ENCODE peak calls at places on chromosome 6, in five cellular contexts. Z, V, J, C and W are unnamed samples.

GRCh38 chr6:128554302-128554701 is 33.9 kb upstream of the PTPRK start:
- DNase-seq in J (peak; percentile 35), V (peak; percentile 15), C (no peak), Z (no peak), W (no peak)

GRCh38 chr6:100721256-100721655 is 159.9 kb downstream of the ASCC3 start:
- DNase-seq in V (no peak), C (no peak), J (no peak), Z (no peak), W (no peak)

GRCh38 chr6:3865463-3865862 is 16.3 kb downstream of the FAM50B start:
- DNase-seq in Z (no peak), J (no peak), V (no peak), C (no peak), W (no peak)

GRCh38 chr6:3417473-3417872 is 39.4 kb downstream of the SLC22A23 start:
- DNase-seq in C (no peak), V (no peak), Z (no peak), J (no peak), W (no peak)

GRCh38 chr6:111990214-111990613 is 63.7 kb upstream of the CCN6 start:
- DNase-seq in C (no peak), V (no peak), Z (no peak), J (no peak), W (no peak)

GRCh38 chr6:74091133-74091793 is 395.3 kb downstream of the CD109 start:
- DNase-seq in Z (no peak), J (peak; percentile 66), V (peak; percentile 65), C (no peak), W (no peak)

GRCh38 chr6:26286168-26286854 is 78.7 kb upstream of the BTN3A2 start:
- DNase-seq in Z (peak; percentile 57), C (peak; percentile 83), V (no peak), J (peak; percentile 79), W (no peak)

GRCh38 chr6:72937160-72937559 is 288.1 kb downstream of the KHDC1L start:
- DNase-seq in V (no peak), Z (no peak), C (no peak), J (no peak), W (no peak)

GRCh38 chr6:93294879-93295278 is 124.5 kb downstream of the EPHA7 start:
- DNase-seq in V (no peak), J (no peak), C (no peak), Z (no peak), W (no peak)

GRCh38 chr6:14857501-14857900 is 388.4 kb upstream of the JARID2 start:
- DNase-seq in Z (peak; percentile 10), J (no peak), C (no peak), V (no peak), W (no peak)

GRCh38 chr6:36745836-36746235 is 48.2 kb downstream of the RAB44 start:
- DNase-seq in V (no peak), J (no peak), C (no peak), Z (no peak), W (no peak)

GRCh38 chr6:85632164-85632942 is 10.3 kb downstream of the SYNCRIP start:
- DNase-seq in V (no peak), J (no peak), Z (no peak), C (no peak), W (no peak)

GRCh38 chr6:18515767-18516166 is 128.6 kb downstream of the RNF144B start:
- DNase-seq in J (no peak), V (no peak), C (no peak), Z (no peak), W (no peak)

GRCh38 chr6:9502991-9503761 is 911.7 kb downstream of the TFAP2A start:
- DNase-seq in Z (no peak), J (peak; percentile 88), C (no peak), V (no peak), W (no peak)

GRCh38 chr6:52990342-52990741 is 4.7 kb downstream of the GSTA4 start:
- DNase-seq in J (no peak), V (no peak), C (no peak), Z (no peak), W (no peak)

GRCh38 chr6:158559895-158560786 is at the start of gene TMEM181:
- DNase-seq in Z (peak; percentile 86), V (peak; percentile 36), C (peak; percentile 90), J (peak; percentile 90), W (peak; percentile 87)

GRCh38 chr6:24574809-24575208 is 71.2 kb downstream of the KIAA0319 start:
- DNase-seq in V (no peak), C (no peak), J (no peak), Z (no peak), W (no peak)

GRCh38 chr6:154526997-154527396 is 16.5 kb upstream of the CNKSR3 start:
- DNase-seq in C (no peak), Z (no peak), V (no peak), J (no peak), W (no peak)

GRCh38 chr6:128209771-128210170 is 308.9 kb upstream of the THEMIS start:
- DNase-seq in J (peak; percentile 82), V (no peak), C (no peak), Z (no peak), W (no peak)

GRCh38 chr6:14871196-14871595 is 374.7 kb upstream of the JARID2 start:
- DNase-seq in J (no peak), V (no peak), C (no peak), Z (no peak), W (no peak)

GRCh38 chr6:81999270-81999669 is 246.8 kb upstream of the TENT5A start:
- DNase-seq in J (no peak), Z (no peak), C (no peak), V (no peak), W (no peak)

GRCh38 chr6:11262231-11262630 is 29.8 kb upstream of the NEDD9 start:
- DNase-seq in J (peak; percentile 50), Z (no peak), V (no peak), C (no peak), W (no peak)

GRCh38 chr6:1604347-1604990 is 5.2 kb upstream of the FOXC1 start:
- DNase-seq in Z (peak; percentile 49), C (peak; percentile 89), J (peak; percentile 64), V (no peak), W (peak; percentile 87)

GRCh38 chr6:27830212-27830664 is 82.0 kb downstream of the OR2B2 start:
- DNase-seq in Z (no peak), C (no peak), J (no peak), V (no peak), W (no peak)

GRCh38 chr6:140475086-140475485 is 1100.6 kb upstream of the CITED2 start:
- DNase-seq in C (no peak), Z (no peak), J (peak; percentile 34), V (no peak), W (no peak)

DNA sequence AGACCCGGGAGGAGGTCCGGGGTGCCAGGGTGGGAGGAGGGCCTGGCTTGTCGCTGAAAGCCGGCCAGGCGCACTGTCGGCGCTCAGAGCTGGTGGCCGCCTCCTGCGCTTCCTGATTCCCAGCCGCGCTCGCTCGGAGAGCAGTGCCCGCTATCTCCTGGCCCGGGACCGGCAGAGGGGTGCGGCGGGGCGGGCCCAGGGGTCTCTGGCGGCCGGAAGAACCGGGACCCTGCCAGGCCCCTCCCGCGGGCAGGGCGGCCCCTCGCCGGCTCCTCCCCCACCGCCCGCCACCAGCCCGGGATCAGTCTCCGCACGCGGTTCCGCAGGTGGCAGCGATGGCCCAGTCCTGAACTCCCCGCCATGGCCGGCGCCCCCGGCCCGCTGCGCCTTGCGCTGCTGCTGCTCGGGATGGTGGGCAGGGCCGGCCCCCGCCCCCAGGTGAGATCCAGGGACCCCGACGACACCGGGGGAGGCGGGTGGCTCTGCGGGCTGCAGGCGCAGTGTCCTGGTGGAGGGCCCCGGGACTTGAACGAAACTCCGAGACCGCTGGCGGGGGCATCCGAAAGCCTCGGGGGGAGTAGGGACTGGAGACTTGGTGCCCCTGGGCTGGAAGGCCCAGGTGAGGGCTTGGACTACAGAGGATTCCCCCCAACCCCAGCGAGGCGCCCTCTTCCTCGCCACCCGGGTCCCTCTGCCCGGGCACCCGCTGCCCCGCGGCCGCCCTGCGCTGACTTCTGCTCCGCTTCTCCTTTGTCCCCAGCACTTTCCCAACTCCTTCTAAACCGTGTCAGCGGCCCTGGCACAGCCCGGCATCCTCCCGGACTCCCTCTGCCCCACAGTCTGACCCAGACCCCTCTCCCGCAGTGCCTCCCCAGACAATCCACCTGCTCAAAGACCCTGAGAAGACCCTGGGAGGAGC is at the start of gene GLP1R:
- DNase-seq in J (no peak), C (peak; percentile 60), V (no peak), Z (no peak), W (no peak)
- H3K4me3 ChIP-seq in J (peak within 1 kb of the TSS; percentile 35), C (peak within 1 kb of the TSS; percentile 44), V (no peak within 1 kb of the TSS), Z (no peak within 1 kb of the TSS), W (no peak within 1 kb of the TSS)

DNA sequence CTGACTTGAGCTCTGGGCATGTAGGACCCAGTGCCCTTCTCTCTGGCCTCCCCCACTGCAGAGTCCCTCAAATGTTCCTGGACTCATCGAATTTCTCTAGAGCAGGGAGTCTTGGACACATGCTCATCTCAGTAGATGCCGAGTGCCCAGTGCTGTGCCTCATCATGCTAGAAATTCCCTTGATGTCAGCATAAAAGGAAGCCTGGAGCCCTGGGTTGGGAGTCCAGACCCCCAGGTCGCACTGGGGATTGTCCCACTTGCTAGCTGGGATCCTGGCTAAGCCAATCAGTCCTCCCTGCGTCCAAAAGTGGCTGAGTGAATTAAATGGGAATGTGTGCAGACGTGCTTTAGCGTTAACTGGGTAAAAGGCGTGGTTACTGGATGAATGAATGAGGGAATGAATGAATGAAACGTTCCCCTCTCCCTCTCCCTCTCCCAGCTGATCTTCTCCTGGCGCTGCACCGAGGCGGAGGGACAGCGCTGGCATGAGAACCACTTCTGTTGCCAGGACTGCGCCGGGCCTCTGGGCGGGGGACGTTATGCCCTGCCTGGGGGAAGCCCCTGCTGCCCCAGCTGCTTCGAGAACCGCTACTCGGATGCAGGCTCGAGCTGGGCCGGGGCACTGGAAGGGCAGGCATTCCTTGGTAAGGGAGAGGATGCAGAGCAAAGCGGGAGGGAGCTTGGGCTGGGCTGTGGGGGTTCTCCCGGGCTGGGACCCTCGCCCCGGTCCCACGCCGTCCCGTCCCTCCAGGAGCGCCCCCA is 1.6 kb upstream of the TOMM6 start:
- DNase-seq in C (no peak), V (no peak), Z (peak; percentile 46), J (peak; percentile 39), W (no peak)
- H3K4me1 ChIP-seq in C (no peaks in the 10 kb centered on the region), V (peaks cover 15% of the 10 kb centered on the region), Z (peaks cover 23% of the 10 kb centered on the region), J (peaks cover 22% of the 10 kb centered on the region), W (peaks cover 7% of the 10 kb centered on the region)

GRCh38 chr6:132663661-132664060 is 4.7 kb upstream of the TAAR1 start:
- DNase-seq in C (no peak), Z (no peak), V (no peak), J (no peak), W (no peak)

GRCh38 chr6:132659082-132659481 is at the start of gene TAAR1:
- DNase-seq in C (no peak), J (no peak), Z (no peak), V (no peak), W (no peak)

GRCh38 chr6:132666118-132666517 is 7.1 kb upstream of the TAAR1 start:
- DNase-seq in Z (no peak), C (no peak), J (no peak), V (no peak), W (peak; percentile 63)

GRCh38 chr6:132664309-132665034 is 5.5 kb upstream of the TAAR1 start:
- DNase-seq in V (no peak), Z (no peak), C (no peak), J (no peak), W (no peak)

GRCh38 chr6:132661906-132662305 is 2.9 kb upstream of the TAAR1 start:
- DNase-seq in J (no peak), C (no peak), V (no peak), Z (no peak), W (no peak)
- H3K4me3 ChIP-seq in J (no peak overlapping the region), C (no peak overlapping the region), V (no peak overlapping the region), Z (no peak overlapping the region), W (no peak overlapping the region)

DNA sequence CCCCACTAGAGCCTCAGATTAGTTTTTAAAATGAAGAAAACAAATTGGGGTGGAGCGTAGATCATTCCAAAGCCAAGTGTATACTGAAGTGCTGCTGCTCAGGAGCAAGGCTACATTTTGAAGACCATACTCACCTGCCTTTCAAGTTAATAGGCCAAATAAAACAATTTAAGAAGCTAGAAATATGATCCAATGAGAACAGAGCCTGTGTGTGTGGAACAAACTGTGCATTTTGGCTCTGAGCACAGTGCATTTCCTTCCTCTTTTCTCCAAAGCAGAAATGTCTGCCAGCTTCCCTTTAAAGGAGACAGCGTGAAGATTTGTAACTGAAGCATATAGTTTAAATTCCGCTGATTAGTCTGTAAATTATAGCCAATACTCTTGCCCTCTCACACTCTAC is 3.2 kb upstream of the IFNGR1 start:
- DNase-seq in C (no peak), J (peak; percentile 57), V (no peak), Z (no peak), W (no peak)
- H3K4me1 ChIP-seq in C (no peaks in the 10 kb centered on the region), J (peaks cover 8% of the 10 kb centered on the region), V (peaks cover 11% of the 10 kb centered on the region), Z (peaks cover 8% of the 10 kb centered on the region), W (peaks cover 18% of the 10 kb centered on the region)